ENCODE peak calls at places on chromosomes 5 and 9, in ten cellular contexts. Z is mesothelial cell of epicardium; E is cardiac muscle cell; Q is pons; L is activated CD8-positive, alpha-beta T cell treated with anti-CD3 and anti-CD28 coated beads, Interleukin-2, amount 10 ng/mL, durations not matched to agents 7 days and 5 days; F is stimulated activated CD8-positive, alpha-beta memory T cell treated with anti-CD3 and anti-CD28 coated beads, Interleukin-4, amount 100 ng/mL, for 24 hours; W is posterior vena cava; V is GM13976; A is effector CD8-positive, alpha-beta T cell; O is A549. H is an unnamed sample.

GRCh38 chr5:157516626-157517325 is 56.8 kb downstream of the NIPAL4 start:
- DNase-seq in L (no peak), Z (no peak), E (peak), V (no peak), Q (no peak), F (no peak), O (peak), A (no peak), W (peak), H (no peak)

GRCh38 chr9:127278372-127278771 is 13.8 kb downstream of the GARNL3 start:
- DNase-seq in W (no peak), V (no peak), F (no peak), E (no peak), A (no peak), L (no peak), O (no peak), Q (no peak), Z (no peak), H (no peak)

GRCh38 chr9:128098017-128098935 is 29.3 kb downstream of the PTGES2 start:
- DNase-seq in E (peak), Q (peak), A (peak), V (no peak), O (peak), F (peak), Z (peak), W (peak), L (peak), H (peak)

GRCh38 chr5:158701406-158702177 is 398.1 kb downstream of the EBF1 start:
- DNase-seq in V (no peak), L (no peak), E (peak), A (no peak), F (no peak), Q (no peak), Z (no peak), O (peak), W (no peak), H (peak)

GRCh38 chr9:407255-407654 is 192.6 kb downstream of the DOCK8 start:
- DNase-seq in Z (no peak), E (peak), V (no peak), L (no peak), W (no peak), Q (peak), F (no peak), A (no peak), O (no peak), H (no peak)

GRCh38 chr9:5773324-5773999 is 59.5 kb downstream of the ERMP1 start:
- DNase-seq in L (no peak), V (no peak), F (no peak), Q (no peak), O (no peak), E (no peak), W (no peak), A (no peak), Z (no peak), H (no peak)

GRCh38 chr9:121557581-121558422 is 58.2 kb upstream of the GGTA1 start:
- DNase-seq in F (no peak), W (peak), E (peak), A (no peak), Z (no peak), O (no peak), Q (peak), L (peak), V (peak), H (no peak)

GRCh38 chr5:148443998-148444397 is 60.2 kb downstream of the FBXO38 start:
- DNase-seq in V (peak), Z (no peak), Q (peak), F (peak), L (peak), A (no peak), E (peak), O (peak), W (no peak), H (peak)

GRCh38 chr5:122773615-122774014 is 1.3 kb upstream of the SNX2 start:
- DNase-seq in V (no peak), W (no peak), A (no peak), L (no peak), O (no peak), Z (no peak), E (no peak), Q (peak), F (no peak), H (no peak)

GRCh38 chr9:94868462-94868861 is 142.0 kb downstream of the AOPEP start:
- DNase-seq in V (no peak), E (no peak), O (no peak), A (no peak), F (no peak), Z (no peak), L (no peak), W (no peak), Q (no peak), H (no peak)

H was measured in DMS 273 treated with DMSO at 0.1 percent for 48 hours.